ENCODE peak calls at places on chromosomes 13 and 19, in five cellular contexts. U is suprapubic skin, S is tibial nerve, G is HepG2, X is stomach. W is an unnamed sample.

GRCh38 chr13:20492641-20493040 is 33.0 kb downstream of the CRYL1 start:
- DNase-seq in U (no peak), S (no peak), X (no peak), G (peak; percentile 46), W (no peak)

GRCh38 chr13:28655566-28655965 is 3.4 kb upstream of the POMP start:
- DNase-seq in S (no peak), G (no peak), U (no peak), X (no peak), W (no peak)

GRCh38 chr19:15161028-15161984 is 39.5 kb downstream of the NOTCH3 start:
- DNase-seq in G (peak; percentile 61), U (no peak), X (no peak), S (no peak), W (no peak)

GRCh38 chr19:34838753-34839431 is 65.9 kb upstream of the ZNF599 start:
- DNase-seq in X (peak; percentile 25), S (no peak), U (no peak), G (peak; percentile 24), W (no peak)

GRCh38 chr13:27012482-27013197 is 159.0 kb downstream of the USP12 start:
- DNase-seq in U (no peak), G (no peak), X (no peak), S (no peak), W (no peak)

GRCh38 chr13:95457294-95457693 is 95.2 kb upstream of the CLDN10 start:
- DNase-seq in G (no peak), X (no peak), U (no peak), S (no peak), W (no peak)

GRCh38 chr19:50300814-50301606 is 28.2 kb downstream of the KCNC3 start:
- DNase-seq in G (peak; percentile 48), S (no peak), U (no peak), X (no peak), W (no peak)

GRCh38 chr13:32403108-32403507 is 24.8 kb downstream of the N4BP2L1 start:
- DNase-seq in G (no peak), X (no peak), S (no peak), U (no peak), W (no peak)

GRCh38 chr13:23510979-23511735 is 59.1 kb upstream of the TNFRSF19 start:
- DNase-seq in S (no peak), X (no peak), G (peak; percentile 62), U (no peak), W (no peak)

GRCh38 chr13:114212096-114212495 is 22.6 kb upstream of the CDC16 start:
- DNase-seq in S (no peak), U (no peak), X (no peak), G (no peak), W (no peak)

GRCh38 chr13:79365981-79366380 is 40.1 kb downstream of the RBM26 start:
- DNase-seq in X (no peak), G (no peak), S (no peak), U (no peak), W (no peak)

GRCh38 chr19:47012620-47013019 is 7.0 kb upstream of the NPAS1 start:
- DNase-seq in S (no peak), G (no peak), X (no peak), U (no peak), W (no peak)

GRCh38 chr13:35699805-35700204 is 223.3 kb upstream of the MAB21L1 start:
- DNase-seq in S (no peak), U (no peak), G (no peak), X (no peak), W (peak; percentile 38)

GRCh38 chr13:110731072-110731471 is 17.6 kb downstream of the ING1 start:
- DNase-seq in G (no peak), U (no peak), X (no peak), S (no peak), W (no peak)

GRCh38 chr19:33404506-33404905 is 31.0 kb downstream of the CEBPG start:
- DNase-seq in S (no peak), X (no peak), U (no peak), G (no peak), W (no peak)

GRCh38 chr19:51699170-51699569 is 6.0 kb downstream of the SPACA6 start:
- DNase-seq in G (no peak), U (no peak), S (no peak), X (no peak), W (no peak)

GRCh38 chr19:6737284-6737872 is at the start of gene GPR108:
- DNase-seq in U (peak; percentile 100), G (peak; percentile 100), X (peak; percentile 99), S (peak; percentile 99), W (peak; percentile 99)

GRCh38 chr13:112207124-112207523 is 140.2 kb downstream of the SOX1 start:
- DNase-seq in S (no peak), U (no peak), X (no peak), G (no peak), W (no peak)

DNA sequence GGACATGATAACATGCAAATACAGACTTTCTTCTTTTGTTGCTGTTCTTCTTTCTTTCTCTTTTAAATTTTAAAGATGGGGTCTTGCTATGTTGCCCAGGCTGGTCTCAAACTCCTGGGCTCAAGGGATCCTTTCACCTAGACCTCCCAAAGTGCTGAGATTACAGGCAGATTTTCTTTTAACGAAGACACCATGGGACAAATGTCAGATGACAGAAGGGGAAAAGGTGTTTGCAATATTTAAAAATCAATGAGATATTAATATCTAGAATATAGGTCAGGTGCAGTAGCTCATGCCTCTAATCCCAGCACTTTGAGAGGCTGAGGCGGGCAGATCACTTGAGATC is 3.7 kb upstream of the RYR1 start:
- DNase-seq in X (no peak), G (no peak), U (no peak), S (no peak), W (no peak)
- H3K27me3 ChIP-seq in X (peaks cover 63% of the 10 kb centered on the region), G (no peaks in the 10 kb centered on the region), U (peaks cover 34% of the 10 kb centered on the region), S (peaks cover 61% of the 10 kb centered on the region), W (no peaks in the 10 kb centered on the region)

GRCh38 chr13:41061914-41062837 is 867 bp downstream of the WBP4 start:
- DNase-seq in S (no peak), U (no peak), G (no peak), X (no peak), W (no peak)

GRCh38 chr13:41059896-41060722 is 1.2 kb upstream of the WBP4 start:
- DNase-seq in S (peak; percentile 76), G (peak; percentile 92), X (peak; percentile 87), U (peak; percentile 96), W (peak; percentile 90)

GRCh38 chr13:41059466-41059865 is 1.8 kb upstream of the WBP4 start:
- DNase-seq in U (no peak), X (no peak), S (no peak), G (no peak), W (no peak)

GRCh38 chr13:41060723-41061074 is 610 bp upstream of the WBP4 start:
- DNase-seq in U (peak; percentile 90), S (peak; percentile 66), X (peak; percentile 84), G (peak; percentile 56), W (peak; percentile 81)

DNA sequence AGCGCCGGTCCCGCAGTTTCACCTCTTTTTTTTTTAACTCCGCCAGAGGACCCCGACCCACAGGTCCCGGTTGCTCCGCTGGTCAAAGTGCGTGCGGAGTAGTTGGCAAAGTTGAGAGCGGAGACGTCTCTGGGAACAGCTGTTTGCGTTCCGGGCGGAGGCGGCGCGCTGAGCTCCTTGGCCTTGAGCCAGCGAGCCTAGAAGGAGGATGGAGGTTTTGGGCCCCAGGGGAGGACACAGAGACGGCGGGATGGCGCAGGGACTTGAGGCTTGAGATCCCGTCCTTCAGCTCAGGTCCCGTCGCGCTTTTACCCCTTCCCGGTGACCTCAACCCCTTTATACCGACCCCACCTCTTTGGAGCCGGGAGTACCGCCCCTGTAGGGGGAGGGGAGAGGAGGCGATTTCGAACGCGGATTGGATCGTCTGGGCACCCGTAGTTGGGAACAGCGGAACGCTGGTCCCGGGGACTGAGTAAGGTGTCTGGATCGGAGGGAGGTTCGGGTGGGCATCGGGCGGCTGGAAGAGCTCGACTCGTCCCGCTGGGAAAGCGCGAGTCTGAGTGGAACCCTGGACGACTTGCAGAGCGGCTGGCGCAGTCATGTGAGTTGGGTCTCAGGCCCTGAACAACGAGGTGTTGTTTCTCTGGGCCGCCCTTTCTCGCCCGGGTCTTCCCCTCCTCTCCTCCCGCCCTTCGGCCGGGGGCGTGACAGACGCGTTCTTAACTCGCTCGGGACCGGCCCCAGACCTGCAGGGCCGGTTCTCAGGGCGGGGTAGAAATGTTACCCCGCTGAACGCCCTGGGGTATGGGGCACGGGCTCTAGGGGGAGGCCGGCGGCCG is at the start of gene WBP4:
- DNase-seq in S (peak; percentile 86), U (peak; percentile 97), X (peak; percentile 93), G (peak; percentile 89), W (peak; percentile 96)
- TF ChIP-seq EP300 in S (no peak), U (no peak), X (peak; percentile 42), G (peak; percentile 39), W (no peak)

GRCh38 chr13:46899801-46900200 is 2.9 kb upstream of the HTR2A start:
- DNase-seq in U (no peak), G (no peak), X (no peak), S (no peak), W (no peak)

GRCh38 chr13:46894534-46894906 is 2.3 kb downstream of the HTR2A start:
- DNase-seq in X (no peak), G (no peak), S (no peak), U (no peak), W (no peak)

GRCh38 chr13:46893820-46894533 is 2.9 kb downstream of the HTR2A start:
- DNase-seq in S (peak; percentile 37), G (no peak), U (peak; percentile 84), X (peak; percentile 64), W (peak; percentile 83)

GRCh38 chr13:46893221-46893620 is 3.6 kb downstream of the HTR2A start:
- DNase-seq in S (no peak), U (no peak), G (no peak), X (no peak), W (no peak)

DNA sequence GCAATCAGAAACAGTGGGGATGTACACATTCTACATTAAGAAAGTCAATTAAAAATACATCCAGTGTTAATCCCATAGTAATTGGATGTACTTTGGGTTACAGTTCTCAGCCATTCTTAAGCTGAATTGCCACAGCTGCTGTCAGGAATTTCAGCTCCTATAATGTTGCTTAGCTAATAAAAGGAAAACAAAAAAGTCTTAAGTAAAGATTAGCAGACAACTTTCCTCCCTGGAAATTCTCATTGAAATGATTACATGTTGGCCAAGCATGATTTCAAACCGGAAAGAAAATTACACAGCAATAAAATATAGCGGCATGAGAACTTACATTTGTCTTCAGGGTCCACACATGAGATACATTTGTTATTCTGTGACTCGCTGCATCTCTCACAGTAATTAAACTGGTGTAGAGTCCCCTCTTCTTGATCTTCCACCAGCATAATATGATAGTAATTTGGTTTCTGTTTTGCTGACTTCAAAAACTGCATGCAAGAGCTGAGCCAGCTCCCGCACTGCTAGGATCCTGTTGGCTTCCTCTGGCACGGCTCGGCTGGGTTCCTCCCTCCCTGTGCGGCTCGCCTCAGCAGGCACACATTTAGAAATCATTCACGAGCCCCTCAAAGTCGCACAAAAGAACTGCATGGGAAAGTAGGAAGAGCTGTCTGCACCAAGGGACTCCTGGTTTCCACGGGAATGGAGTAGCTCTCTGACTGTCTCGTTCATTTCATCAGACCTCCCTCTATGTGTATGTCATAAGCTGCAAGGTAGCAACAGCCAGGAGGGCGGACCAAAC is at the start of gene HTR2A:
- DNase-seq in G (no peak), U (no peak), X (peak; percentile 33), S (no peak), W (peak; percentile 33)
- H3K27me3 ChIP-seq in G (no peaks in the 10 kb centered on the region), U (no peaks in the 10 kb centered on the region), X (peaks cover 9% of the 10 kb centered on the region), S (no peaks in the 10 kb centered on the region), W (no peaks in the 10 kb centered on the region)

GRCh38 chr19:2544576-2545415 is 68.9 kb downstream of the GADD45B start:
- DNase-seq in U (no peak), G (no peak), S (no peak), X (no peak), W (peak; percentile 46)

GRCh38 chr19:2546128-2547032 is 70.5 kb downstream of the GADD45B start:
- DNase-seq in X (peak; percentile 64), U (peak; percentile 93), G (peak; percentile 88), S (peak; percentile 70), W (peak; percentile 61)

GRCh38 chr19:2542341-2543069 is 66.6 kb downstream of the GADD45B start:
- DNase-seq in X (no peak), U (no peak), S (no peak), G (peak; percentile 63), W (no peak)

GRCh38 chr19:2540646-2541454 is 64.9 kb downstream of the GADD45B start:
- DNase-seq in G (peak; percentile 95), X (peak; percentile 89), S (peak; percentile 73), U (peak; percentile 96), W (peak; percentile 87)

GRCh38 chr19:2543463-2544442 is 67.8 kb downstream of the GADD45B start:
- DNase-seq in S (peak; percentile 91), G (peak; percentile 94), U (peak; percentile 97), X (peak; percentile 91), W (peak; percentile 92)
- TF ChIP-seq EP300 in S (peak; percentile 74), G (peak; percentile 82), U (peak; percentile 85), X (peak; percentile 93), W (peak; percentile 92)